ENCODE peak calls at places on chromosomes 1 and 21, in eight cellular contexts. Z is breast epithelium, T is GM12878, F is IMR-90, J is transverse colon, N is adrenal gland, M is suprapubic skin, E is spleen. V is an unnamed sample.

GRCh38 chr1:201884472-201884871 is 4.2 kb upstream of the SHISA4 start:
- DNase-seq in Z (no peak), T (no peak), F (no peak), J (no peak), N (no peak), M (no peak), E (no peak), V (no peak)

GRCh38 chr1:202599669-202600431 is 110.4 kb downstream of the SYT2 start:
- DNase-seq in Z (no peak), T (no peak), F (peak; percentile 84), J (peak; percentile 53), N (peak; percentile 57), M (no peak), E (peak; percentile 79), V (peak; percentile 37)

GRCh38 chr1:211309617-211310016 is 17.0 kb upstream of the TRAF5 start:
- DNase-seq in Z (no peak), T (no peak), F (no peak), J (no peak), N (no peak), M (no peak), E (no peak), V (no peak)

GRCh38 chr21:32112194-32112593 is 166.7 kb downstream of the MIS18A start:
- DNase-seq in Z (no peak), T (no peak), F (no peak), J (no peak), N (no peak), M (no peak), E (no peak), V (no peak)

GRCh38 chr1:112061852-112062451 is 72.5 kb upstream of the KCND3 start:
- DNase-seq in Z (no peak), T (no peak), F (no peak), J (no peak), N (no peak), M (no peak), E (no peak), V (no peak)

GRCh38 chr1:221994939-221995338 is 253.1 kb upstream of the DUSP10 start:
- DNase-seq in Z (no peak), T (no peak), F (peak; percentile 97), J (no peak), N (no peak), M (no peak), E (no peak), V (no peak)

GRCh38 chr1:15257309-15257708 is 10.3 kb downstream of the FHAD1 start:
- DNase-seq in Z (no peak), T (no peak), F (no peak), J (no peak), N (no peak), M (no peak), E (no peak), V (no peak)

GRCh38 chr21:33943293-33943692 is 27.7 kb upstream of the ATP5PO start:
- DNase-seq in Z (no peak), T (no peak), F (no peak), J (no peak), N (no peak), M (no peak), E (no peak), V (no peak)

GRCh38 chr1:18109058-18109755 is 1.6 kb downstream of the IGSF21 start:
- DNase-seq in Z (no peak), T (no peak), F (no peak), J (no peak), N (peak; percentile 38), M (no peak), E (no peak), V (no peak)

GRCh38 chr1:19814681-19815503 is at the start of gene RNF186:
- DNase-seq in Z (peak; percentile 41), T (no peak), F (no peak), J (peak; percentile 89), N (no peak), M (no peak), E (peak; percentile 65), V (peak; percentile 90)

GRCh38 chr1:44603718-44604117 is 70.6 kb downstream of the TMEM53 start:
- DNase-seq in Z (no peak), T (no peak), F (no peak), J (peak; percentile 21), N (no peak), M (no peak), E (peak; percentile 43), V (peak; percentile 49)

GRCh38 chr1:200969726-200970521 is 53.6 kb downstream of the KIF21B start:
- DNase-seq in Z (peak; percentile 23), T (peak; percentile 70), F (no peak), J (no peak), N (no peak), M (no peak), E (no peak), V (no peak)

GRCh38 chr1:165897326-165898303 is 70.2 kb downstream of the UCK2 start:
- DNase-seq in Z (no peak), T (no peak), F (peak; percentile 80), J (no peak), N (no peak), M (no peak), E (no peak), V (no peak)

GRCh38 chr21:45739218-45740087 is 95.9 kb downstream of the PCBP3 start:
- DNase-seq in Z (no peak), T (no peak), F (no peak), J (no peak), N (no peak), M (no peak), E (no peak), V (no peak)

GRCh38 chr1:14055442-14056225 is 355.6 kb downstream of the PRDM2 start:
- DNase-seq in Z (no peak), T (no peak), F (no peak), J (no peak), N (no peak), M (no peak), E (no peak), V (no peak)

DNA sequence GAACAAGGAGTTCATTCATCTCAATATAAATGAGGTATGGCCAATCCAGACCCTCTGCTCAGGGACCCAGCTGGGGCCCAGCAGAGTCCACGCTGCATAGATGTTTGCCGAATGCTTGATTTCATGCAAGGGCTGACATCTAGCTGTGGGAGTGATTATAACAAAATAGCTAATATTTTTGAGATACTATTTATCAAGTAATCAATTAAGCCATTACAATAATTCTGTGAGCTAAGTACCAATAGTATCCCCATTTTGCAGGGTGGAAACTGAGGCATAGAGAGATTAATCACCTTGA is 50.9 kb downstream of the CAPN9 start:
- DNase-seq in Z (no peak), T (no peak), F (no peak), J (no peak), N (no peak), M (no peak), E (no peak), V (no peak)
- TF ChIP-seq POLR2A in Z (no peak), T (no peak), F (no peak), J (no peak), N (no peak), M (no peak), E (no peak), V (no peak)

GRCh38 chr1:205750683-205751651 is 985 bp upstream of the NUCKS1 start:
- DNase-seq in Z (no peak), T (no peak), F (no peak), J (no peak), N (no peak), M (no peak), E (no peak), V (no peak)

GRCh38 chr1:205746757-205747412 is 3.1 kb downstream of the NUCKS1 start:
- DNase-seq in Z (no peak), T (no peak), F (no peak), J (no peak), N (no peak), M (no peak), E (no peak), V (no peak)

GRCh38 chr1:205748398-205749093 is 1.4 kb downstream of the NUCKS1 start:
- DNase-seq in Z (no peak), T (no peak), F (peak; percentile 79), J (no peak), N (peak; percentile 34), M (no peak), E (no peak), V (no peak)

GRCh38 chr1:205749094-205749825 is 722 bp downstream of the NUCKS1 start:
- DNase-seq in Z (peak; percentile 94), T (peak; percentile 82), F (peak; percentile 95), J (peak; percentile 96), N (peak; percentile 95), M (peak; percentile 97), E (peak; percentile 99), V (peak; percentile 95)

DNA sequence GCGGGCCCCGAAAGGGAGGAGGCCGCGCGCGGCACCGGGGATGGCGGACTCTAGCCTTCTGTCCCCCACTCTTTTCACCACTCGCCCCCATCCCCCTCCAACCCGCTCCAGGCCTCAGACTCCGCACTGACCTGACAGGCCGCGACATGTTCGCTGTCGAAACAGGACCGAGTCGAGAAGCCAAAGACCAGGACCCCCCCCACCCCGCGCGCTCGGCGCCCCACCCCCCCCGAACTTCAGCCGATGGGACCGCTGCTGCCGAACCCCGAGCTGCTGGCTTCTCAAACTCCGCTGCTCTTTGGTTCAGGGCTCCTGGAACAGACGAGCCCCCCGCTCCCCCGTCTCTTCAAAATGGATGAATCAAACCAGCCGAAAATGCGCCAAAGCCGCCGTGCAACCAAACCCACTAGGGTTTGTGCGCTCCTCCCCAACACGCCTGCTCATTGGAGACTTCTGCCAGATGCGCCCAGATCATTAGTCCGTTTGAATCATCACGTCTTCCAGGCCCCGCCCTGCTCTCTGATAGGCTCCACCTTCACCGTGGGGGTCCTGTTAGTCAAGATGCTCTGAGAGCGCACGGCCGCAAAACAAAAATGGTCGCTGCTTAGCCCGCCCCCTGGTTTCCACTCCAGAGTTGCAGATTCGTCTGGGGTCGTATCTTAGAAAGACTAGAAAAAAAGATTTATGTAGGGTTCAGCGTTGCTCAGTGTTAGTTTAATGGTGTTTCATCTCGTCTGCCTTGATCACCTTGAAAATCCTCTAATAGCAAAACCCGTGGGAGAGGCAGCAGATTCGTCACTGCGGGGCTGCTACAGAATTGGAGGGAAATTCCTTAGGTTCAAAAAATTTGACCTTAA is at the start of gene NUCKS1:
- DNase-seq in Z (peak; percentile 100), T (peak; percentile 93), F (peak; percentile 100), J (peak; percentile 98), N (peak; percentile 99), M (peak; percentile 99), E (peak; percentile 98), V (peak; percentile 98)
- H3K36me3 ChIP-seq in Z (no peaks in the 10 kb centered on the region), T (peaks cover 9% of the 10 kb centered on the region), F (peaks cover 1% of the 10 kb centered on the region), J (no peaks in the 10 kb centered on the region), N (no peaks in the 10 kb centered on the region), M (no peaks in the 10 kb centered on the region), E (no peaks in the 10 kb centered on the region), V (no peaks in the 10 kb centered on the region)

GRCh38 chr1:151762941-151763921 is at the start of gene MRPL9:
- DNase-seq in Z (peak; percentile 60), T (peak; percentile 45), F (peak; percentile 71), J (peak; percentile 84), N (peak; percentile 78), M (peak; percentile 83), E (peak; percentile 96), V (peak; percentile 84)
- TF ChIP-seq POLR2A in Z (no peak), T (peak; percentile 90), F (peak; percentile 78), J (peak; percentile 68), N (peak; percentile 63), M (no peak), E (no peak), V (no peak)

GRCh38 chr1:53963472-53963871 is 17.3 kb downstream of the LRRC42 start:
- DNase-seq in Z (no peak), T (no peak), F (no peak), J (no peak), N (no peak), M (no peak), E (no peak), V (no peak)
- H3K36me3 ChIP-seq in Z (peaks cover 7% of the 10 kb centered on the region), T (peaks cover 18% of the 10 kb centered on the region), F (peaks cover 46% of the 10 kb centered on the region), J (peaks cover 37% of the 10 kb centered on the region), N (no peaks in the 10 kb centered on the region), M (peaks cover 82% of the 10 kb centered on the region), E (peaks cover 8% of the 10 kb centered on the region), V (peaks cover 70% of the 10 kb centered on the region)

V was measured in stomach.